ENCODE peak calls at places on chromosomes 11 and 22, in six cellular contexts. G is A549, M is astrocyte, L is mammary epithelial cell, U is AG04450, I is heart left ventricle. N is an unnamed sample.

GRCh38 chr11:114075891-114076441 is 16.5 kb downstream of the ZBTB16 start:
- DNase-seq in G (peak), M (no peak), L (no peak), U (no peak), I (peak), N (peak)

GRCh38 chr11:69153661-69154060 is 2.1 kb upstream of the SMIM38 start:
- DNase-seq in G (no peak), M (no peak), L (no peak), U (no peak), I (peak), N (no peak)

GRCh38 chr22:44042822-44043221 is 18.7 kb downstream of the PARVB start:
- DNase-seq in G (no peak), M (peak), L (no peak), U (peak), I (no peak), N (peak)

GRCh38 chr11:120331301-120331966 is 4.8 kb upstream of the ARHGEF12 start:
- DNase-seq in G (peak), M (peak), L (peak), U (peak), I (no peak), N (peak)

GRCh38 chr11:108931168-108931567 is 266.3 kb downstream of the DDX10 start:
- DNase-seq in G (no peak), M (no peak), L (no peak), U (no peak), I (no peak), N (no peak)

GRCh38 chr11:77207618-77208313 is 79.7 kb downstream of the MYO7A start:
- DNase-seq in G (no peak), M (no peak), L (no peak), U (no peak), I (no peak), N (no peak)

GRCh38 chr11:123072279-123072678 is 10.3 kb upstream of the HSPA8 start:
- DNase-seq in G (no peak), M (no peak), L (no peak), U (no peak), I (no peak), N (no peak)

GRCh38 chr11:111298466-111299110 is at the start of gene POU2AF3:
- DNase-seq in G (no peak), M (peak), L (no peak), U (no peak), I (peak), N (no peak)

GRCh38 chr11:123409886-123410549 is 20.1 kb upstream of the GRAMD1B start:
- DNase-seq in G (no peak), M (no peak), L (no peak), U (no peak), I (no peak), N (no peak)

GRCh38 chr11:29263971-29264682 is 752.7 kb downstream of the KCNA4 start:
- DNase-seq in G (no peak), M (peak), L (no peak), U (no peak), I (no peak), N (peak)

GRCh38 chr11:114433376-114433775 is 5.9 kb upstream of the REXO2 start:
- DNase-seq in G (no peak), M (no peak), L (no peak), U (no peak), I (no peak), N (no peak)

GRCh38 chr11:101840720-101841119 is 74.1 kb upstream of the CEP126 start:
- DNase-seq in G (no peak), M (no peak), L (no peak), U (no peak), I (no peak), N (no peak)

GRCh38 chr11:76626921-76627391 is 43.6 kb downstream of the LRRC32 start:
- DNase-seq in G (no peak), M (peak), L (peak), U (no peak), I (no peak), N (peak)

DNA sequence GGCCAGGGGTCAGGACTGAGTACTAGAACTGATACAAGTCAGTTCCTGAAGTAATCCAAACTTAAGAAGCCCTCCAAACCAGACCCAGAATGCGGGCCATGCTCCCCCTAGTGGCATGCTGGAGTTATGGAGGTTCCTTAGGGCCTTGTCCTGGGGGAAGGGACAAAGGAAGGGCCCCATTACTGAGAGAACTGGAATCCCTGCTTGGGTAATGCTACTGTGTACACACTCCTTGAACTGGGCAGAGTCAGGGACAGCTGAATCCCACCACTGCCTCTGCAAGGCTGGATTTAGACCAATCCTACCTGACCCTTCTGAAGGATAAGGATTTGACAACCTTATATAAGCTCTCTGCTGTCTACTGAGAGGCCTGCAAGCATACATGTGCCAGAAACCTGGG is 97.3 kb upstream of the AKIP1 start:
- DNase-seq in G (peak), M (peak), L (peak), U (peak), I (peak), N (peak)
- TF ChIP-seq CTCF in G (peak), M (peak), L (peak), U (peak), I (peak), N (peak)

DNA sequence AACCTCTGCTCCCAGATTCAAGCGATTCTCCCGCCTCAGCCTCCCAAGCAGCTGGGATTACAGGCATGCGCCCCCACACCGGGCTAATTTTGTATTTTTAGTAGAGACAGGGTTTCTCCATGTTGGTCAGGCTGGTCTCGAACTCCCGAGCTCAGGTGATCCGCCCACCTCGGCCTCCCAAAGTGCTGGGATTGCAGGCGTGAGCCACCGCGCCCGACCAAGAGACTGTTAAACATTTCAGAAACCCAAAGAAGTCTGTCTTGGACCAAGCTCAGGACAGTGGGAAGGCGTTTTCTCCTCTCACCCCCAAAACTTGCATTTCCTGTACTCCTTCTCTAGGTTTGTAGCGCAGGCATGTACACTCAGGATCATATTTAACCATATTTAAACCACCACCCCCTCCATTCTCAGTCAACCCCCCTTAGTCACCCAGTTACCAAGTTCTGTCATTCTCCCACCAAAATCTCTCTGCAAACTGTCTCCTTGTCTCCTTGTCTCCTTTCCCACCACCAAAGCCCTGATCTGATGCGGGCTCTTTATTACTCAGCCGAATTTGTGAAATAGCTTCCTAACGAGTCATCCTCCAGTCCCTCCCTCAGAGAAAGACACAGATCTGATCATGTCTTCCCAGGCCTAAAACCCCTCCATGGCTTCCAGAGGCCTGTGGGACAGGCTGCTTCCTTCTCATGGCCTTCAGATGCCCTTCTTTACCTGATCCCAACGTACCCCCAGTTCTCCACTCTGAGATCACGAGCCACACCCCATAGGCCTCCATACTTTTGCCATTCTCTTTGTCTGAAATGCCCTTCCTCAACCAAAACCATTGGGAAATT is 29.0 kb upstream of the CREB3L1 start:
- DNase-seq in G (peak), M (peak), L (peak), U (peak), I (no peak), N (peak)
- H3K4me3 ChIP-seq in G (no peak), M (no peak), L (no peak), U (no peak), I (no peak), N (no peak)

DNA sequence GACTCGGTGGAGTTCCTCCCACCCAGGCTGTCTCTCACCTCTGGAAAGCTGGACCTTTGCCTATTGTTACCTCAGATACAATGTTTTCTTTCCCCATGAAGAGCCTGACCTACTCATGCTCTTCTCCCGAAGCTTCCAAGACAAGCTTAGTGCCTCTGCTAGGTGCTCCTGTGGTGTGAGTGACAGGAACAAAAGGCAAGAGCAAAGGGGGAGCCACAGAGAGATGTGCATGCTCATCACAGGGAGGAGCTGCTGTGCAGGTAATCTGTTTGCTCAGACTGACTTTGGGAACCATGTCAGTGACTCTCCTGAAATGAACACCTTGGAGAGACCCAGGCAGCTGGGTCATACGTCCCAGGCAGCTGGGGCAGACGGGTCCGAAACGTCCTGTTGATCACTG is 53.6 kb upstream of the VSTM5 start:
- DNase-seq in G (no peak), M (no peak), L (peak), U (no peak), I (no peak), N (no peak)
- TF ChIP-seq CTCF in G (no peak), M (no peak), L (no peak), U (no peak), I (no peak), N (no peak)

GRCh38 chr11:109945626-109946321 is 147.4 kb upstream of the ZC3H12C start:
- DNase-seq in G (no peak), M (no peak), L (no peak), U (no peak), I (no peak), N (no peak)
- H3K4me3 ChIP-seq in G (peak), M (no peak), L (no peak), U (no peak), I (peak), N (peak)